ENCODE peak calls at places on chromosomes 7 and 10, in eight cellular contexts. One of them, this sample, is unnamed.

GRCh38 chr7:7537711-7538110 is 2.0 kb upstream of the COL28A1 start:
- DNase-seq in hippocampal formation: no peak
- DNase-seq in sciatic nerve: no peak
- DNase-seq in anterior cingulate cortex: no peak
- DNase-seq in stimulated activated naive B cell treated with anti-CD40 and anti-IgM and Interleukin-4, amounts not matched to agents 10 μg/mL and 1 μg/mL and 100 μg/mL, for 72 hours: no peak
- DNase-seq in psoas muscle: no peak
- DNase-seq in HEK293T: no peak
- DNase-seq in mesenchymal stem cell: no peak
- DNase-seq in this sample: no peak

GRCh38 chr7:4964506-4964905 is 5.5 kb upstream of the MMD2 start:
- DNase-seq in hippocampal formation: no peak
- DNase-seq in sciatic nerve: no peak
- DNase-seq in anterior cingulate cortex: no peak
- DNase-seq in stimulated activated naive B cell treated with anti-CD40 and anti-IgM and Interleukin-4, amounts not matched to agents 10 μg/mL and 1 μg/mL and 100 μg/mL, for 72 hours: no peak
- DNase-seq in psoas muscle: no peak
- DNase-seq in HEK293T: no peak
- DNase-seq in mesenchymal stem cell: no peak
- DNase-seq in this sample: no peak

GRCh38 chr7:11625669-11626068 is 206.3 kb downstream of the THSD7A start:
- DNase-seq in hippocampal formation: no peak
- DNase-seq in sciatic nerve: no peak
- DNase-seq in anterior cingulate cortex: no peak
- DNase-seq in stimulated activated naive B cell treated with anti-CD40 and anti-IgM and Interleukin-4, amounts not matched to agents 10 μg/mL and 1 μg/mL and 100 μg/mL, for 72 hours: no peak
- DNase-seq in psoas muscle: no peak
- DNase-seq in HEK293T: no peak
- DNase-seq in mesenchymal stem cell: no peak
- DNase-seq in this sample: no peak

GRCh38 chr10:29239569-29240472 is 49.0 kb upstream of the LYZL1 start:
- DNase-seq in hippocampal formation: no peak
- DNase-seq in sciatic nerve: no peak
- DNase-seq in anterior cingulate cortex: no peak
- DNase-seq in stimulated activated naive B cell treated with anti-CD40 and anti-IgM and Interleukin-4, amounts not matched to agents 10 μg/mL and 1 μg/mL and 100 μg/mL, for 72 hours: no peak
- DNase-seq in psoas muscle: no peak
- DNase-seq in HEK293T: peak; percentile 59
- DNase-seq in mesenchymal stem cell: peak; percentile 35
- DNase-seq in this sample: no peak

GRCh38 chr10:20274580-20274979 is 458.3 kb downstream of the PLXDC2 start:
- DNase-seq in hippocampal formation: no peak
- DNase-seq in sciatic nerve: no peak
- DNase-seq in anterior cingulate cortex: no peak
- DNase-seq in stimulated activated naive B cell treated with anti-CD40 and anti-IgM and Interleukin-4, amounts not matched to agents 10 μg/mL and 1 μg/mL and 100 μg/mL, for 72 hours: no peak
- DNase-seq in psoas muscle: no peak
- DNase-seq in HEK293T: no peak
- DNase-seq in mesenchymal stem cell: no peak
- DNase-seq in this sample: no peak

GRCh38 chr10:130388746-130389145 is 252.6 kb downstream of the GLRX3 start:
- DNase-seq in hippocampal formation: no peak
- DNase-seq in sciatic nerve: peak; percentile 15
- DNase-seq in anterior cingulate cortex: no peak
- DNase-seq in stimulated activated naive B cell treated with anti-CD40 and anti-IgM and Interleukin-4, amounts not matched to agents 10 μg/mL and 1 μg/mL and 100 μg/mL, for 72 hours: no peak
- DNase-seq in psoas muscle: no peak
- DNase-seq in HEK293T: no peak
- DNase-seq in mesenchymal stem cell: no peak
- DNase-seq in this sample: no peak

GRCh38 chr10:91163709-91164474 is 56.6 kb upstream of the PCGF5 start:
- DNase-seq in hippocampal formation: no peak
- DNase-seq in sciatic nerve: peak; percentile 84
- DNase-seq in anterior cingulate cortex: no peak
- DNase-seq in stimulated activated naive B cell treated with anti-CD40 and anti-IgM and Interleukin-4, amounts not matched to agents 10 μg/mL and 1 μg/mL and 100 μg/mL, for 72 hours: peak; percentile 52
- DNase-seq in psoas muscle: peak; percentile 79
- DNase-seq in HEK293T: peak; percentile 30
- DNase-seq in mesenchymal stem cell: peak; percentile 92
- DNase-seq in this sample: peak; percentile 50

GRCh38 chr7:134034652-134035051 is 92.5 kb upstream of the LRGUK start:
- DNase-seq in hippocampal formation: no peak
- DNase-seq in sciatic nerve: no peak
- DNase-seq in anterior cingulate cortex: no peak
- DNase-seq in stimulated activated naive B cell treated with anti-CD40 and anti-IgM and Interleukin-4, amounts not matched to agents 10 μg/mL and 1 μg/mL and 100 μg/mL, for 72 hours: no peak
- DNase-seq in psoas muscle: no peak
- DNase-seq in HEK293T: no peak
- DNase-seq in mesenchymal stem cell: no peak
- DNase-seq in this sample: no peak

GRCh38 chr7:41472427-41473125 is 230.3 kb downstream of the INHBA start:
- DNase-seq in hippocampal formation: no peak
- DNase-seq in sciatic nerve: no peak
- DNase-seq in anterior cingulate cortex: no peak
- DNase-seq in stimulated activated naive B cell treated with anti-CD40 and anti-IgM and Interleukin-4, amounts not matched to agents 10 μg/mL and 1 μg/mL and 100 μg/mL, for 72 hours: no peak
- DNase-seq in psoas muscle: no peak
- DNase-seq in HEK293T: no peak
- DNase-seq in mesenchymal stem cell: no peak
- DNase-seq in this sample: no peak

GRCh38 chr7:151246161-151247015 is 2.1 kb downstream of the SMARCD3 start:
- DNase-seq in hippocampal formation: no peak
- DNase-seq in sciatic nerve: no peak
- DNase-seq in anterior cingulate cortex: no peak
- DNase-seq in stimulated activated naive B cell treated with anti-CD40 and anti-IgM and Interleukin-4, amounts not matched to agents 10 μg/mL and 1 μg/mL and 100 μg/mL, for 72 hours: no peak
- DNase-seq in psoas muscle: no peak
- DNase-seq in HEK293T: no peak
- DNase-seq in mesenchymal stem cell: peak; percentile 11
- DNase-seq in this sample: no peak

GRCh38 chr7:5426226-5426475 is 2.5 kb upstream of the TNRC18 start:
- DNase-seq in hippocampal formation: peak; percentile 38
- DNase-seq in sciatic nerve: no peak
- DNase-seq in anterior cingulate cortex: no peak
- DNase-seq in stimulated activated naive B cell treated with anti-CD40 and anti-IgM and Interleukin-4, amounts not matched to agents 10 μg/mL and 1 μg/mL and 100 μg/mL, for 72 hours: no peak
- DNase-seq in psoas muscle: no peak
- DNase-seq in HEK293T: no peak
- DNase-seq in mesenchymal stem cell: peak; percentile 75
- DNase-seq in this sample: no peak

GRCh38 chr10:79102056-79102874 is 33.5 kb downstream of the ZMIZ1 start:
- DNase-seq in hippocampal formation: no peak
- DNase-seq in sciatic nerve: peak; percentile 85
- DNase-seq in anterior cingulate cortex: no peak
- DNase-seq in stimulated activated naive B cell treated with anti-CD40 and anti-IgM and Interleukin-4, amounts not matched to agents 10 μg/mL and 1 μg/mL and 100 μg/mL, for 72 hours: no peak
- DNase-seq in psoas muscle: peak; percentile 68
- DNase-seq in HEK293T: peak; percentile 43
- DNase-seq in mesenchymal stem cell: peak; percentile 84
- DNase-seq in this sample: no peak

GRCh38 chr7:146864644-146865043 is 748.0 kb downstream of the CNTNAP2 start:
- DNase-seq in hippocampal formation: no peak
- DNase-seq in sciatic nerve: no peak
- DNase-seq in anterior cingulate cortex: no peak
- DNase-seq in stimulated activated naive B cell treated with anti-CD40 and anti-IgM and Interleukin-4, amounts not matched to agents 10 μg/mL and 1 μg/mL and 100 μg/mL, for 72 hours: no peak
- DNase-seq in psoas muscle: no peak
- DNase-seq in HEK293T: no peak
- DNase-seq in mesenchymal stem cell: no peak
- DNase-seq in this sample: no peak

GRCh38 chr7:109844362-109844761 is 1246.6 kb upstream of the LRRN3 start:
- DNase-seq in hippocampal formation: peak; percentile 10
- DNase-seq in sciatic nerve: no peak
- DNase-seq in anterior cingulate cortex: no peak
- DNase-seq in stimulated activated naive B cell treated with anti-CD40 and anti-IgM and Interleukin-4, amounts not matched to agents 10 μg/mL and 1 μg/mL and 100 μg/mL, for 72 hours: no peak
- DNase-seq in psoas muscle: no peak
- DNase-seq in HEK293T: no peak
- DNase-seq in mesenchymal stem cell: peak; percentile 5
- DNase-seq in this sample: no peak

GRCh38 chr10:112964482-112964881 is 14.4 kb downstream of the TCF7L2 start:
- DNase-seq in hippocampal formation: no peak
- DNase-seq in sciatic nerve: no peak
- DNase-seq in anterior cingulate cortex: no peak
- DNase-seq in stimulated activated naive B cell treated with anti-CD40 and anti-IgM and Interleukin-4, amounts not matched to agents 10 μg/mL and 1 μg/mL and 100 μg/mL, for 72 hours: no peak
- DNase-seq in psoas muscle: no peak
- DNase-seq in HEK293T: no peak
- DNase-seq in mesenchymal stem cell: no peak
- DNase-seq in this sample: no peak

GRCh38 chr10:125164421-125164820 is 4.1 kb upstream of the CTBP2 start:
- DNase-seq in hippocampal formation: no peak
- DNase-seq in sciatic nerve: no peak
- DNase-seq in anterior cingulate cortex: no peak
- DNase-seq in stimulated activated naive B cell treated with anti-CD40 and anti-IgM and Interleukin-4, amounts not matched to agents 10 μg/mL and 1 μg/mL and 100 μg/mL, for 72 hours: no peak
- DNase-seq in psoas muscle: no peak
- DNase-seq in HEK293T: no peak
- DNase-seq in mesenchymal stem cell: no peak
- DNase-seq in this sample: no peak

GRCh38 chr7:14734839-14735321 is 167.7 kb downstream of the DGKB start:
- DNase-seq in hippocampal formation: no peak
- DNase-seq in sciatic nerve: no peak
- DNase-seq in anterior cingulate cortex: no peak
- DNase-seq in stimulated activated naive B cell treated with anti-CD40 and anti-IgM and Interleukin-4, amounts not matched to agents 10 μg/mL and 1 μg/mL and 100 μg/mL, for 72 hours: no peak
- DNase-seq in psoas muscle: no peak
- DNase-seq in HEK293T: peak; percentile 51
- DNase-seq in mesenchymal stem cell: no peak
- DNase-seq in this sample: no peak

GRCh38 chr10:70715853-70716795 is 43.8 kb downstream of the ADAMTS14 start:
- DNase-seq in hippocampal formation: no peak
- DNase-seq in sciatic nerve: no peak
- DNase-seq in anterior cingulate cortex: no peak
- DNase-seq in stimulated activated naive B cell treated with anti-CD40 and anti-IgM and Interleukin-4, amounts not matched to agents 10 μg/mL and 1 μg/mL and 100 μg/mL, for 72 hours: peak; percentile 16
- DNase-seq in psoas muscle: no peak
- DNase-seq in HEK293T: no peak
- DNase-seq in mesenchymal stem cell: peak; percentile 78
- DNase-seq in this sample: no peak

GRCh38 chr10:133445751-133446708 is 7.7 kb upstream of the SCART1 start:
- DNase-seq in hippocampal formation: no peak
- DNase-seq in sciatic nerve: peak; percentile 60
- DNase-seq in anterior cingulate cortex: no peak
- DNase-seq in stimulated activated naive B cell treated with anti-CD40 and anti-IgM and Interleukin-4, amounts not matched to agents 10 μg/mL and 1 μg/mL and 100 μg/mL, for 72 hours: no peak
- DNase-seq in psoas muscle: peak; percentile 16
- DNase-seq in HEK293T: no peak
- DNase-seq in mesenchymal stem cell: no peak
- DNase-seq in this sample: no peak

GRCh38 chr10:62046522-62047239 is 145.2 kb downstream of the ARID5B start:
- DNase-seq in hippocampal formation: no peak
- DNase-seq in sciatic nerve: no peak
- DNase-seq in anterior cingulate cortex: no peak
- DNase-seq in stimulated activated naive B cell treated with anti-CD40 and anti-IgM and Interleukin-4, amounts not matched to agents 10 μg/mL and 1 μg/mL and 100 μg/mL, for 72 hours: peak; percentile 37
- DNase-seq in psoas muscle: no peak
- DNase-seq in HEK293T: no peak
- DNase-seq in mesenchymal stem cell: peak; percentile 89
- DNase-seq in this sample: no peak

GRCh38 chr7:150790416-150791075 is 9.6 kb downstream of the TMEM176B start:
- DNase-seq in hippocampal formation: no peak
- DNase-seq in sciatic nerve: no peak
- DNase-seq in anterior cingulate cortex: no peak
- DNase-seq in stimulated activated naive B cell treated with anti-CD40 and anti-IgM and Interleukin-4, amounts not matched to agents 10 μg/mL and 1 μg/mL and 100 μg/mL, for 72 hours: no peak
- DNase-seq in psoas muscle: no peak
- DNase-seq in HEK293T: no peak
- DNase-seq in mesenchymal stem cell: no peak
- DNase-seq in this sample: no peak

This sample was measured in C1 segment of cervical spinal cord.